ENCODE peak calls at places on chromosomes 2 and 18, in ten cellular contexts. One of them, this sample, is unnamed.

GRCh38 chr18:13537022-13537780 is 189.2 kb downstream of the FAM210A start:
- DNase-seq in activated CD4-positive, alpha-beta memory T cell treated with anti-CD3 and anti-CD28 coated beads for 36 hours: no peak
- DNase-seq in NCI-H2081 treated with DMSO at 0.1 percent for 48 hours: no peak
- DNase-seq in naive thymus-derived CD8-positive, alpha-beta T cell: no peak
- DNase-seq in GM20000: no peak
- DNase-seq in hepatic stellate cell: no peak
- DNase-seq in NCI-H1105: no peak
- DNase-seq in HCEC 1CT: no peak
- DNase-seq in activated naive CD8-positive, alpha-beta T cell treated with anti-CD3 and anti-CD28 coated beads for 36 hours: no peak
- DNase-seq in NCI-H510A treated with DMSO at 0.1 percent for 48 hours: no peak
- DNase-seq in this sample: no peak

GRCh38 chr2:241334813-241335212 is 19.1 kb downstream of the SEPTIN2 start:
- DNase-seq in hepatic stellate cell: no peak
- DNase-seq in activated naive CD8-positive, alpha-beta T cell treated with anti-CD3 and anti-CD28 coated beads for 36 hours: no peak
- DNase-seq in HCEC 1CT: no peak
- DNase-seq in NCI-H2081 treated with DMSO at 0.1 percent for 48 hours: no peak
- DNase-seq in activated CD4-positive, alpha-beta memory T cell treated with anti-CD3 and anti-CD28 coated beads for 36 hours: no peak
- DNase-seq in naive thymus-derived CD8-positive, alpha-beta T cell: no peak
- DNase-seq in NCI-H1105: no peak
- DNase-seq in GM20000: no peak
- DNase-seq in NCI-H510A treated with DMSO at 0.1 percent for 48 hours: peak
- DNase-seq in this sample: no peak

GRCh38 chr2:218229239-218229638 is 12.2 kb downstream of the ARPC2 start:
- DNase-seq in NCI-H2081 treated with DMSO at 0.1 percent for 48 hours: no peak
- DNase-seq in hepatic stellate cell: peak
- DNase-seq in NCI-H1105: no peak
- DNase-seq in naive thymus-derived CD8-positive, alpha-beta T cell: peak
- DNase-seq in activated CD4-positive, alpha-beta memory T cell treated with anti-CD3 and anti-CD28 coated beads for 36 hours: peak
- DNase-seq in HCEC 1CT: peak
- DNase-seq in activated naive CD8-positive, alpha-beta T cell treated with anti-CD3 and anti-CD28 coated beads for 36 hours: peak
- DNase-seq in NCI-H510A treated with DMSO at 0.1 percent for 48 hours: no peak
- DNase-seq in GM20000: peak
- DNase-seq in this sample: peak

GRCh38 chr2:1510184-1510583 is 96.9 kb downstream of the TPO start:
- DNase-seq in activated naive CD8-positive, alpha-beta T cell treated with anti-CD3 and anti-CD28 coated beads for 36 hours: no peak
- DNase-seq in NCI-H1105: no peak
- DNase-seq in NCI-H2081 treated with DMSO at 0.1 percent for 48 hours: no peak
- DNase-seq in naive thymus-derived CD8-positive, alpha-beta T cell: no peak
- DNase-seq in GM20000: no peak
- DNase-seq in HCEC 1CT: no peak
- DNase-seq in hepatic stellate cell: no peak
- DNase-seq in NCI-H510A treated with DMSO at 0.1 percent for 48 hours: no peak
- DNase-seq in activated CD4-positive, alpha-beta memory T cell treated with anti-CD3 and anti-CD28 coated beads for 36 hours: no peak
- DNase-seq in this sample: no peak

GRCh38 chr2:11480859-11481258 is 14.9 kb upstream of the E2F6 start:
- DNase-seq in GM20000: no peak
- DNase-seq in activated CD4-positive, alpha-beta memory T cell treated with anti-CD3 and anti-CD28 coated beads for 36 hours: no peak
- DNase-seq in NCI-H1105: no peak
- DNase-seq in activated naive CD8-positive, alpha-beta T cell treated with anti-CD3 and anti-CD28 coated beads for 36 hours: no peak
- DNase-seq in NCI-H510A treated with DMSO at 0.1 percent for 48 hours: no peak
- DNase-seq in HCEC 1CT: no peak
- DNase-seq in naive thymus-derived CD8-positive, alpha-beta T cell: no peak
- DNase-seq in NCI-H2081 treated with DMSO at 0.1 percent for 48 hours: no peak
- DNase-seq in hepatic stellate cell: no peak
- DNase-seq in this sample: no peak

GRCh38 chr18:31268985-31269406 is 49.0 kb upstream of the DSG1 start:
- DNase-seq in activated naive CD8-positive, alpha-beta T cell treated with anti-CD3 and anti-CD28 coated beads for 36 hours: no peak
- DNase-seq in naive thymus-derived CD8-positive, alpha-beta T cell: no peak
- DNase-seq in NCI-H1105: peak
- DNase-seq in NCI-H510A treated with DMSO at 0.1 percent for 48 hours: peak
- DNase-seq in GM20000: no peak
- DNase-seq in hepatic stellate cell: no peak
- DNase-seq in activated CD4-positive, alpha-beta memory T cell treated with anti-CD3 and anti-CD28 coated beads for 36 hours: no peak
- DNase-seq in NCI-H2081 treated with DMSO at 0.1 percent for 48 hours: no peak
- DNase-seq in HCEC 1CT: no peak
- DNase-seq in this sample: peak

GRCh38 chr2:236661762-236662110 is 92.1 kb downstream of the ACKR3 start:
- DNase-seq in hepatic stellate cell: no peak
- DNase-seq in activated CD4-positive, alpha-beta memory T cell treated with anti-CD3 and anti-CD28 coated beads for 36 hours: no peak
- DNase-seq in NCI-H510A treated with DMSO at 0.1 percent for 48 hours: no peak
- DNase-seq in naive thymus-derived CD8-positive, alpha-beta T cell: no peak
- DNase-seq in HCEC 1CT: peak
- DNase-seq in activated naive CD8-positive, alpha-beta T cell treated with anti-CD3 and anti-CD28 coated beads for 36 hours: no peak
- DNase-seq in NCI-H1105: no peak
- DNase-seq in NCI-H2081 treated with DMSO at 0.1 percent for 48 hours: no peak
- DNase-seq in GM20000: no peak
- DNase-seq in this sample: no peak

GRCh38 chr18:48208432-48208948 is 200.7 kb downstream of the ZBTB7C start:
- DNase-seq in activated CD4-positive, alpha-beta memory T cell treated with anti-CD3 and anti-CD28 coated beads for 36 hours: no peak
- DNase-seq in naive thymus-derived CD8-positive, alpha-beta T cell: no peak
- DNase-seq in NCI-H1105: no peak
- DNase-seq in HCEC 1CT: no peak
- DNase-seq in NCI-H510A treated with DMSO at 0.1 percent for 48 hours: no peak
- DNase-seq in NCI-H2081 treated with DMSO at 0.1 percent for 48 hours: no peak
- DNase-seq in hepatic stellate cell: no peak
- DNase-seq in activated naive CD8-positive, alpha-beta T cell treated with anti-CD3 and anti-CD28 coated beads for 36 hours: no peak
- DNase-seq in GM20000: no peak
- DNase-seq in this sample: no peak

GRCh38 chr2:147714582-147714981 is 130.2 kb upstream of the ACVR2A start:
- DNase-seq in naive thymus-derived CD8-positive, alpha-beta T cell: no peak
- DNase-seq in activated naive CD8-positive, alpha-beta T cell treated with anti-CD3 and anti-CD28 coated beads for 36 hours: no peak
- DNase-seq in NCI-H510A treated with DMSO at 0.1 percent for 48 hours: no peak
- DNase-seq in GM20000: no peak
- DNase-seq in NCI-H1105: no peak
- DNase-seq in NCI-H2081 treated with DMSO at 0.1 percent for 48 hours: no peak
- DNase-seq in hepatic stellate cell: no peak
- DNase-seq in activated CD4-positive, alpha-beta memory T cell treated with anti-CD3 and anti-CD28 coated beads for 36 hours: no peak
- DNase-seq in HCEC 1CT: no peak
- DNase-seq in this sample: no peak

GRCh38 chr2:159903404-159904126 is 105.6 kb upstream of the CD302 start:
- DNase-seq in NCI-H2081 treated with DMSO at 0.1 percent for 48 hours: no peak
- DNase-seq in naive thymus-derived CD8-positive, alpha-beta T cell: peak
- DNase-seq in hepatic stellate cell: no peak
- DNase-seq in NCI-H510A treated with DMSO at 0.1 percent for 48 hours: no peak
- DNase-seq in NCI-H1105: no peak
- DNase-seq in activated naive CD8-positive, alpha-beta T cell treated with anti-CD3 and anti-CD28 coated beads for 36 hours: peak
- DNase-seq in GM20000: peak
- DNase-seq in activated CD4-positive, alpha-beta memory T cell treated with anti-CD3 and anti-CD28 coated beads for 36 hours: peak
- DNase-seq in HCEC 1CT: no peak
- DNase-seq in this sample: peak

GRCh38 chr2:12318427-12319057 is 398.2 kb upstream of the TRIB2 start:
- DNase-seq in NCI-H510A treated with DMSO at 0.1 percent for 48 hours: no peak
- DNase-seq in naive thymus-derived CD8-positive, alpha-beta T cell: no peak
- DNase-seq in hepatic stellate cell: no peak
- DNase-seq in GM20000: no peak
- DNase-seq in activated CD4-positive, alpha-beta memory T cell treated with anti-CD3 and anti-CD28 coated beads for 36 hours: no peak
- DNase-seq in activated naive CD8-positive, alpha-beta T cell treated with anti-CD3 and anti-CD28 coated beads for 36 hours: no peak
- DNase-seq in NCI-H1105: no peak
- DNase-seq in NCI-H2081 treated with DMSO at 0.1 percent for 48 hours: no peak
- DNase-seq in HCEC 1CT: peak
- DNase-seq in this sample: no peak

GRCh38 chr2:232398293-232399034 is 8.2 kb upstream of the ALPG start:
- DNase-seq in NCI-H2081 treated with DMSO at 0.1 percent for 48 hours: no peak
- DNase-seq in HCEC 1CT: no peak
- DNase-seq in naive thymus-derived CD8-positive, alpha-beta T cell: no peak
- DNase-seq in activated naive CD8-positive, alpha-beta T cell treated with anti-CD3 and anti-CD28 coated beads for 36 hours: no peak
- DNase-seq in NCI-H510A treated with DMSO at 0.1 percent for 48 hours: no peak
- DNase-seq in GM20000: no peak
- DNase-seq in activated CD4-positive, alpha-beta memory T cell treated with anti-CD3 and anti-CD28 coated beads for 36 hours: no peak
- DNase-seq in hepatic stellate cell: no peak
- DNase-seq in NCI-H1105: no peak
- DNase-seq in this sample: no peak

GRCh38 chr2:37713258-37713700 is 41.8 kb upstream of the CDC42EP3 start:
- DNase-seq in GM20000: no peak
- DNase-seq in activated naive CD8-positive, alpha-beta T cell treated with anti-CD3 and anti-CD28 coated beads for 36 hours: peak
- DNase-seq in hepatic stellate cell: peak
- DNase-seq in naive thymus-derived CD8-positive, alpha-beta T cell: no peak
- DNase-seq in activated CD4-positive, alpha-beta memory T cell treated with anti-CD3 and anti-CD28 coated beads for 36 hours: peak
- DNase-seq in NCI-H1105: no peak
- DNase-seq in NCI-H2081 treated with DMSO at 0.1 percent for 48 hours: no peak
- DNase-seq in NCI-H510A treated with DMSO at 0.1 percent for 48 hours: no peak
- DNase-seq in HCEC 1CT: peak
- DNase-seq in this sample: no peak

GRCh38 chr2:86017901-86018896 is 87.5 kb downstream of the POLR1A start:
- DNase-seq in hepatic stellate cell: no peak
- DNase-seq in NCI-H2081 treated with DMSO at 0.1 percent for 48 hours: no peak
- DNase-seq in NCI-H510A treated with DMSO at 0.1 percent for 48 hours: no peak
- DNase-seq in GM20000: no peak
- DNase-seq in naive thymus-derived CD8-positive, alpha-beta T cell: no peak
- DNase-seq in activated CD4-positive, alpha-beta memory T cell treated with anti-CD3 and anti-CD28 coated beads for 36 hours: no peak
- DNase-seq in NCI-H1105: no peak
- DNase-seq in HCEC 1CT: no peak
- DNase-seq in activated naive CD8-positive, alpha-beta T cell treated with anti-CD3 and anti-CD28 coated beads for 36 hours: no peak
- DNase-seq in this sample: peak

GRCh38 chr18:37270046-37270665 is 295.4 kb downstream of the CELF4 start:
- DNase-seq in NCI-H1105: no peak
- DNase-seq in NCI-H510A treated with DMSO at 0.1 percent for 48 hours: no peak
- DNase-seq in HCEC 1CT: no peak
- DNase-seq in GM20000: peak
- DNase-seq in activated naive CD8-positive, alpha-beta T cell treated with anti-CD3 and anti-CD28 coated beads for 36 hours: peak
- DNase-seq in naive thymus-derived CD8-positive, alpha-beta T cell: peak
- DNase-seq in NCI-H2081 treated with DMSO at 0.1 percent for 48 hours: no peak
- DNase-seq in hepatic stellate cell: peak
- DNase-seq in activated CD4-positive, alpha-beta memory T cell treated with anti-CD3 and anti-CD28 coated beads for 36 hours: peak
- DNase-seq in this sample: peak

GRCh38 chr2:177161741-177162440 is 50.7 kb upstream of the HNRNPA3 start:
- DNase-seq in NCI-H1105: no peak
- DNase-seq in naive thymus-derived CD8-positive, alpha-beta T cell: peak
- DNase-seq in activated CD4-positive, alpha-beta memory T cell treated with anti-CD3 and anti-CD28 coated beads for 36 hours: no peak
- DNase-seq in NCI-H2081 treated with DMSO at 0.1 percent for 48 hours: no peak
- DNase-seq in NCI-H510A treated with DMSO at 0.1 percent for 48 hours: peak
- DNase-seq in HCEC 1CT: peak
- DNase-seq in activated naive CD8-positive, alpha-beta T cell treated with anti-CD3 and anti-CD28 coated beads for 36 hours: no peak
- DNase-seq in hepatic stellate cell: no peak
- DNase-seq in GM20000: no peak
- DNase-seq in this sample: peak

GRCh38 chr2:222250313-222250712 is 48.5 kb downstream of the PAX3 start:
- DNase-seq in activated CD4-positive, alpha-beta memory T cell treated with anti-CD3 and anti-CD28 coated beads for 36 hours: no peak
- DNase-seq in activated naive CD8-positive, alpha-beta T cell treated with anti-CD3 and anti-CD28 coated beads for 36 hours: no peak
- DNase-seq in naive thymus-derived CD8-positive, alpha-beta T cell: no peak
- DNase-seq in hepatic stellate cell: no peak
- DNase-seq in NCI-H510A treated with DMSO at 0.1 percent for 48 hours: no peak
- DNase-seq in HCEC 1CT: no peak
- DNase-seq in NCI-H2081 treated with DMSO at 0.1 percent for 48 hours: no peak
- DNase-seq in GM20000: no peak
- DNase-seq in NCI-H1105: no peak
- DNase-seq in this sample: no peak

GRCh38 chr2:10813085-10813748 is 632 bp upstream of the PDIA6 start:
- DNase-seq in naive thymus-derived CD8-positive, alpha-beta T cell: no peak
- DNase-seq in GM20000: no peak
- DNase-seq in NCI-H1105: no peak
- DNase-seq in NCI-H2081 treated with DMSO at 0.1 percent for 48 hours: no peak
- DNase-seq in NCI-H510A treated with DMSO at 0.1 percent for 48 hours: no peak
- DNase-seq in activated naive CD8-positive, alpha-beta T cell treated with anti-CD3 and anti-CD28 coated beads for 36 hours: no peak
- DNase-seq in hepatic stellate cell: no peak
- DNase-seq in activated CD4-positive, alpha-beta memory T cell treated with anti-CD3 and anti-CD28 coated beads for 36 hours: no peak
- DNase-seq in HCEC 1CT: no peak
- DNase-seq in this sample: no peak

GRCh38 chr2:54541995-54542394 is 85.9 kb downstream of the SPTBN1 start:
- DNase-seq in GM20000: no peak
- DNase-seq in hepatic stellate cell: no peak
- DNase-seq in NCI-H510A treated with DMSO at 0.1 percent for 48 hours: no peak
- DNase-seq in activated naive CD8-positive, alpha-beta T cell treated with anti-CD3 and anti-CD28 coated beads for 36 hours: no peak
- DNase-seq in NCI-H1105: no peak
- DNase-seq in HCEC 1CT: no peak
- DNase-seq in NCI-H2081 treated with DMSO at 0.1 percent for 48 hours: no peak
- DNase-seq in activated CD4-positive, alpha-beta memory T cell treated with anti-CD3 and anti-CD28 coated beads for 36 hours: no peak
- DNase-seq in naive thymus-derived CD8-positive, alpha-beta T cell: no peak
- DNase-seq in this sample: no peak

GRCh38 chr2:73037947-73038585 is 33.4 kb downstream of the SFXN5 start:
- DNase-seq in NCI-H1105: no peak
- DNase-seq in naive thymus-derived CD8-positive, alpha-beta T cell: no peak
- DNase-seq in HCEC 1CT: no peak
- DNase-seq in GM20000: no peak
- DNase-seq in NCI-H510A treated with DMSO at 0.1 percent for 48 hours: peak
- DNase-seq in activated naive CD8-positive, alpha-beta T cell treated with anti-CD3 and anti-CD28 coated beads for 36 hours: no peak
- DNase-seq in hepatic stellate cell: no peak
- DNase-seq in activated CD4-positive, alpha-beta memory T cell treated with anti-CD3 and anti-CD28 coated beads for 36 hours: no peak
- DNase-seq in NCI-H2081 treated with DMSO at 0.1 percent for 48 hours: no peak
- DNase-seq in this sample: no peak

GRCh38 chr18:22640281-22640842 is 222.6 kb upstream of the CTAGE1 start:
- DNase-seq in activated naive CD8-positive, alpha-beta T cell treated with anti-CD3 and anti-CD28 coated beads for 36 hours: no peak
- DNase-seq in hepatic stellate cell: no peak
- DNase-seq in NCI-H1105: no peak
- DNase-seq in activated CD4-positive, alpha-beta memory T cell treated with anti-CD3 and anti-CD28 coated beads for 36 hours: no peak
- DNase-seq in NCI-H510A treated with DMSO at 0.1 percent for 48 hours: no peak
- DNase-seq in naive thymus-derived CD8-positive, alpha-beta T cell: no peak
- DNase-seq in NCI-H2081 treated with DMSO at 0.1 percent for 48 hours: no peak
- DNase-seq in HCEC 1CT: no peak
- DNase-seq in GM20000: no peak
- DNase-seq in this sample: no peak

GRCh38 chr18:78722959-78723706 is 256.5 kb upstream of the SALL3 start:
- DNase-seq in naive thymus-derived CD8-positive, alpha-beta T cell: no peak
- DNase-seq in activated naive CD8-positive, alpha-beta T cell treated with anti-CD3 and anti-CD28 coated beads for 36 hours: no peak
- DNase-seq in activated CD4-positive, alpha-beta memory T cell treated with anti-CD3 and anti-CD28 coated beads for 36 hours: no peak
- DNase-seq in HCEC 1CT: no peak
- DNase-seq in GM20000: no peak
- DNase-seq in hepatic stellate cell: no peak
- DNase-seq in NCI-H510A treated with DMSO at 0.1 percent for 48 hours: no peak
- DNase-seq in NCI-H2081 treated with DMSO at 0.1 percent for 48 hours: no peak
- DNase-seq in NCI-H1105: no peak
- DNase-seq in this sample: no peak

GRCh38 chr18:49227456-49227855 is 233.0 kb downstream of the DYM start:
- DNase-seq in activated naive CD8-positive, alpha-beta T cell treated with anti-CD3 and anti-CD28 coated beads for 36 hours: peak
- DNase-seq in GM20000: no peak
- DNase-seq in naive thymus-derived CD8-positive, alpha-beta T cell: peak
- DNase-seq in NCI-H1105: no peak
- DNase-seq in hepatic stellate cell: no peak
- DNase-seq in HCEC 1CT: no peak
- DNase-seq in NCI-H2081 treated with DMSO at 0.1 percent for 48 hours: no peak
- DNase-seq in NCI-H510A treated with DMSO at 0.1 percent for 48 hours: no peak
- DNase-seq in activated CD4-positive, alpha-beta memory T cell treated with anti-CD3 and anti-CD28 coated beads for 36 hours: peak
- DNase-seq in this sample: no peak

GRCh38 chr2:215171151-215171550 is 32.7 kb upstream of the ABCA12 start:
- DNase-seq in HCEC 1CT: peak
- DNase-seq in NCI-H1105: no peak
- DNase-seq in GM20000: peak
- DNase-seq in NCI-H2081 treated with DMSO at 0.1 percent for 48 hours: no peak
- DNase-seq in activated naive CD8-positive, alpha-beta T cell treated with anti-CD3 and anti-CD28 coated beads for 36 hours: no peak
- DNase-seq in naive thymus-derived CD8-positive, alpha-beta T cell: peak
- DNase-seq in activated CD4-positive, alpha-beta memory T cell treated with anti-CD3 and anti-CD28 coated beads for 36 hours: no peak
- DNase-seq in NCI-H510A treated with DMSO at 0.1 percent for 48 hours: no peak
- DNase-seq in hepatic stellate cell: peak
- DNase-seq in this sample: peak

GRCh38 chr2:70663411-70663810 is 104.6 kb downstream of the ADD2 start:
- DNase-seq in NCI-H2081 treated with DMSO at 0.1 percent for 48 hours: no peak
- DNase-seq in GM20000: no peak
- DNase-seq in NCI-H510A treated with DMSO at 0.1 percent for 48 hours: no peak
- DNase-seq in HCEC 1CT: no peak
- DNase-seq in activated CD4-positive, alpha-beta memory T cell treated with anti-CD3 and anti-CD28 coated beads for 36 hours: no peak
- DNase-seq in activated naive CD8-positive, alpha-beta T cell treated with anti-CD3 and anti-CD28 coated beads for 36 hours: no peak
- DNase-seq in naive thymus-derived CD8-positive, alpha-beta T cell: no peak
- DNase-seq in NCI-H1105: no peak
- DNase-seq in hepatic stellate cell: no peak
- DNase-seq in this sample: no peak

GRCh38 chr2:57602738-57603137 is 443.9 kb upstream of the VRK2 start:
- DNase-seq in activated CD4-positive, alpha-beta memory T cell treated with anti-CD3 and anti-CD28 coated beads for 36 hours: no peak
- DNase-seq in HCEC 1CT: no peak
- DNase-seq in GM20000: no peak
- DNase-seq in NCI-H1105: no peak
- DNase-seq in activated naive CD8-positive, alpha-beta T cell treated with anti-CD3 and anti-CD28 coated beads for 36 hours: no peak
- DNase-seq in naive thymus-derived CD8-positive, alpha-beta T cell: no peak
- DNase-seq in NCI-H510A treated with DMSO at 0.1 percent for 48 hours: no peak
- DNase-seq in hepatic stellate cell: no peak
- DNase-seq in NCI-H2081 treated with DMSO at 0.1 percent for 48 hours: no peak
- DNase-seq in this sample: no peak

GRCh38 chr18:78768655-78769501 is 210.7 kb upstream of the SALL3 start:
- DNase-seq in hepatic stellate cell: no peak
- DNase-seq in naive thymus-derived CD8-positive, alpha-beta T cell: no peak
- DNase-seq in NCI-H510A treated with DMSO at 0.1 percent for 48 hours: peak
- DNase-seq in NCI-H2081 treated with DMSO at 0.1 percent for 48 hours: no peak
- DNase-seq in activated CD4-positive, alpha-beta memory T cell treated with anti-CD3 and anti-CD28 coated beads for 36 hours: no peak
- DNase-seq in HCEC 1CT: no peak
- DNase-seq in NCI-H1105: peak
- DNase-seq in activated naive CD8-positive, alpha-beta T cell treated with anti-CD3 and anti-CD28 coated beads for 36 hours: no peak
- DNase-seq in GM20000: no peak
- DNase-seq in this sample: no peak

GRCh38 chr2:206984206-206984605 is 44.9 kb downstream of the CPO start:
- DNase-seq in activated naive CD8-positive, alpha-beta T cell treated with anti-CD3 and anti-CD28 coated beads for 36 hours: no peak
- DNase-seq in hepatic stellate cell: no peak
- DNase-seq in NCI-H2081 treated with DMSO at 0.1 percent for 48 hours: no peak
- DNase-seq in NCI-H1105: no peak
- DNase-seq in naive thymus-derived CD8-positive, alpha-beta T cell: no peak
- DNase-seq in GM20000: no peak
- DNase-seq in NCI-H510A treated with DMSO at 0.1 percent for 48 hours: no peak
- DNase-seq in activated CD4-positive, alpha-beta memory T cell treated with anti-CD3 and anti-CD28 coated beads for 36 hours: no peak
- DNase-seq in HCEC 1CT: peak
- DNase-seq in this sample: no peak

This sample was measured in GM12865.